ENCODE peak calls at places on chromosomes 11 and 22, in eight cellular contexts. M is fibroblast of mammary gland, X is osteoblast, E is cardiac muscle cell, U is Panc1, I is bronchial epithelial cell, S is cardiac fibroblast, A is tibial nerve. J is an unnamed sample.
A peak's percentile ranks its signal among the peaks of the same experiment; 100 is the strongest.

GRCh38 chr11:114891911-114892310 is 213.6 kb downstream of the NXPE2 start:
- DNase-seq in M (no peak), X (peak; percentile 30), E (no peak), U (no peak), I (no peak), S (no peak), A (no peak), J (no peak)

GRCh38 chr11:128437137-128437536 is 150.2 kb downstream of the ETS1 start:
- DNase-seq in M (peak; percentile 53), X (peak; percentile 84), E (peak; percentile 58), U (no peak), I (no peak), S (peak; percentile 79), A (no peak), J (no peak)

GRCh38 chr22:35376728-35377472 is 4.0 kb upstream of the HMOX1 start:
- DNase-seq in M (peak; percentile 99), X (peak; percentile 98), E (peak; percentile 100), U (peak; percentile 75), I (peak; percentile 93), S (peak; percentile 99), A (peak; percentile 94), J (peak; percentile 91)

GRCh38 chr22:28582806-28583205 is 96.8 kb downstream of the TTC28 start:
- DNase-seq in M (peak; percentile 93), X (peak; percentile 64), E (peak; percentile 84), U (no peak), I (no peak), S (peak; percentile 81), A (no peak), J (no peak)

GRCh38 chr22:42114721-42115120 is 15.9 kb downstream of the CYP2D6 start:
- DNase-seq in M (peak; percentile 36), X (no peak), E (peak; percentile 30), U (no peak), I (no peak), S (peak; percentile 26), A (no peak), J (no peak)

GRCh38 chr22:20999350-21000214 is 2.3 kb downstream of the THAP7 start:
- DNase-seq in M (no peak), X (no peak), E (no peak), U (no peak), I (no peak), S (no peak), A (no peak), J (no peak)

GRCh38 chr11:8099291-8099899 is 18.4 kb downstream of the TUB start:
- DNase-seq in M (peak; percentile 87), X (peak; percentile 86), E (peak; percentile 88), U (peak; percentile 84), I (peak; percentile 74), S (peak; percentile 89), A (peak; percentile 78), J (peak; percentile 85)

GRCh38 chr11:41281131-41281742 is 178.2 kb downstream of the LRRC4C start:
- DNase-seq in M (no peak), X (no peak), E (no peak), U (no peak), I (no peak), S (no peak), A (no peak), J (no peak)

GRCh38 chr22:20439556-20439927 is 1.9 kb upstream of the SCARF2 start:
- DNase-seq in M (no peak), X (peak; percentile 56), E (no peak), U (no peak), I (no peak), S (no peak), A (no peak), J (no peak)

GRCh38 chr11:103534959-103535358 is 425.7 kb downstream of the DYNC2H1 start:
- DNase-seq in M (no peak), X (no peak), E (no peak), U (no peak), I (no peak), S (no peak), A (no peak), J (no peak)

DNA sequence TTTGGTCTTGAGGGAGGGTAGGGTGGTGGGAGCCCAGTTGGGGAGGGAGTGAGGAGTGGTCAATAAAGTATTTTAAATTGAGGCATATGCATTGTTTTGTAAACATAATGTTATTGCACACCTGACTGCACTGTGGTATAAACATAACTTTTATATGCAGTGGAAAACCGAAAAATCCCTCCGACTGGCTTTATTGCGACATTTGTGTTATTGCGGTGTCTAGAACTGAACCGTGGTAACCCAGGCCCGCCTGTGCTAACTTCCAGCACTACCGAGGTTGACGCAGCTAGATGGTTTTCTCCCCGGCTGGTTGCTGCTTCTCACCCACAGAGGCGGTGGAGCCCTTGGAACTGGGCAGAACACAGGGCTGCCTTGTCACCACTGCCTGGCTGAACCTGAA is 7.6 kb upstream of the RNH1 start:
- DNase-seq in M (no peak), X (peak; percentile 44), E (no peak), U (no peak), I (no peak), S (no peak), A (no peak), J (no peak)
- TF ChIP-seq CTCF in M (no peak), X (no peak), E (no peak), U (no peak), I (no peak), S (no peak), A (no peak), J (no peak)

GRCh38 chr11:122556605-122557004 is 98.9 kb upstream of the UBASH3B start:
- DNase-seq in M (no peak), X (peak; percentile 73), E (peak; percentile 43), U (no peak), I (no peak), S (peak; percentile 15), A (no peak), J (peak; percentile 65)
- TF ChIP-seq CTCF in M (no peak), X (no peak), E (peak; percentile 64), U (peak; percentile 92), I (peak; percentile 27), S (peak; percentile 20), A (no peak), J (peak; percentile 17)

GRCh38 chr11:120271672-120272071 is 31.7 kb downstream of the POU2F3 start:
- DNase-seq in M (no peak), X (no peak), E (no peak), U (no peak), I (peak; percentile 81), S (no peak), A (no peak), J (no peak)
- TF ChIP-seq CTCF in M (no peak), X (no peak), E (no peak), U (no peak), I (no peak), S (no peak), A (no peak), J (no peak)

DNA sequence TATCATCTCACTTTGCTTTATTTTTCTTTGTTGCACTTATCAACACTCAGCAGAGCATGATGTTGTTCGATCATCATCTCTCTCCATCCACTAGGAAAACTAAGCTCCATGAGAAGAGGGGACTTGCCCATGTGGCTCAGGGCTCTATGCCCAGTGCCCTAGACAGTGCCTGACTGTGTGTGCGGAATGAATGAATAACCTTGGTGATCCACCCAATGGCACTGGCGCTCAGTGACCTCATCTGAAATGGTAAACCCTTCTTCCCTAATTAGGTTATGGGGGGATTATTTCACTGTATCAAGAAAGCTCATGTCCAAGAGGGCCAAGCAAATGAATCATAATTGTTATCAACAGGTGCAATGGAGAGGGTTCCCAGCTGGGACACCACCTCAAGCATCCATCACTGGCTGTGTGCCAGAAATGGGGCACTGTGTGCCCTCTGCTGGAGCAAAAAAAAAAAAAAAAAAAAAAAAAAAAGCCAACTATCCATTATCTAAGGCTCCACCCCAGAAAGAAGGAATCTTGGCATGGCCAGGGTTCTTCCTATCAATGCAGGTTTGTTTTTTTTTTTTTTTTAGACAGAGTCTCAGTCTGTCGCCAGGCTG is 172.6 kb downstream of the LARGE1 start:
- DNase-seq in M (no peak), X (no peak), E (no peak), U (no peak), I (no peak), S (no peak), A (no peak), J (no peak)
- TF ChIP-seq CTCF in M (no peak), X (no peak), E (no peak), U (no peak), I (no peak), S (no peak), A (no peak), J (no peak)

GRCh38 chr11:76248210-76248609 is 41.9 kb upstream of the WNT11 start:
- DNase-seq in M (peak; percentile 33), X (no peak), E (peak; percentile 15), U (no peak), I (peak; percentile 10), S (no peak), A (no peak), J (peak; percentile 27)
- TF ChIP-seq CTCF in M (peak; percentile 30), X (peak; percentile 40), E (peak; percentile 34), U (no peak), I (peak; percentile 14), S (peak; percentile 23), A (no peak), J (peak; percentile 25)

DNA sequence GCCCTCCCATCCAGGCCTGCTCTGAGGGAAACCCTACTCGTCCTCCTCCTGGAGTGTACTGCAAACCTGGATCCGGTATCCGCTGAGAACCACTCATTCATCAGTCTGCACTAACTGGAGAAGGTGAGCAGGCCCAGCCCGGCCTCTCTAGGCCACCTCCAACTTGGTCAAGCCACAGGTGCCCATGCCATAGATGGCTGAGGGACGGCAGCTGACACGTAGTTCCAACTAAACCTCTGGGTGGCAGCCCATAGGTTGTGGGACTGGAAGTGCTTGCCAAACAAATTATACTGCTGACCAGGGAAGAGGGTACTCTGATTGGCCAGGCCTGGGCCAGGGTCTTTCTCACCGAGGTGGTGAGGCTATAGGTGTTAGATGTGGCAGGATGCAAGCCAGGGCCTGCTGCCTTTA is 5.9 kb downstream of the KCNQ1OT1 start:
- DNase-seq in M (no peak), X (peak; percentile 42), E (no peak), U (no peak), I (no peak), S (no peak), A (peak; percentile 3), J (no peak)
- TF ChIP-seq CTCF in M (no peak), X (no peak), E (no peak), U (no peak), I (no peak), S (peak; percentile 1), A (no peak), J (no peak)

GRCh38 chr11:57001674-57002401 is 13.1 kb downstream of the OR5AK2 start:
- DNase-seq in M (peak; percentile 35), X (peak; percentile 46), E (peak; percentile 14), U (no peak), I (no peak), S (peak; percentile 18), A (no peak), J (no peak)
- TF ChIP-seq CTCF in M (peak; percentile 54), X (peak; percentile 50), E (peak; percentile 41), U (peak; percentile 54), I (peak; percentile 20), S (peak; percentile 60), A (no peak), J (peak; percentile 58)

GRCh38 chr22:24128631-24129601 is 52.4 kb upstream of the SUSD2 start:
- DNase-seq in M (no peak), X (peak; percentile 64), E (no peak), U (no peak), I (no peak), S (no peak), A (no peak), J (no peak)
- TF ChIP-seq CTCF in M (no peak), X (no peak), E (no peak), U (no peak), I (no peak), S (no peak), A (no peak), J (no peak)